ENCODE peak calls at places on chromosomes 7 and 10, in six cellular contexts. G, I, V, U, N and R are unnamed samples.

GRCh38 chr10:122557516-122557915 is 3.0 kb upstream of the DMBT1 start:
- DNase-seq in G (no peak), I (no peak), V (no peak), U (no peak), N (peak; percentile 72), R (no peak)

GRCh38 chr7:149500910-149501309 is 3.3 kb upstream of the ZNF746 start:
- DNase-seq in G (no peak), I (no peak), V (no peak), U (no peak), N (no peak), R (no peak)

GRCh38 chr7:137078781-137079180 is 210.3 kb downstream of the CHRM2 start:
- DNase-seq in G (no peak), I (no peak), V (no peak), U (no peak), N (no peak), R (no peak)

GRCh38 chr7:128497405-128497804 is 20.9 kb downstream of the METTL2B start:
- DNase-seq in G (no peak), I (no peak), V (no peak), U (no peak), N (no peak), R (no peak)

GRCh38 chr7:23597908-23598224 is 684 bp downstream of the CCDC126 start:
- DNase-seq in G (no peak), I (no peak), V (no peak), U (no peak), N (no peak), R (no peak)

GRCh38 chr7:50164552-50165220 is 71.6 kb upstream of the ZPBP start:
- DNase-seq in G (no peak), I (no peak), V (no peak), U (no peak), N (no peak), R (no peak)

GRCh38 chr7:157153260-157153659 is 14.5 kb downstream of the UBE3C start:
- DNase-seq in G (no peak), I (no peak), V (no peak), U (no peak), N (no peak), R (no peak)

GRCh38 chr10:70775679-70776454 is 9.3 kb downstream of the TBATA start:
- DNase-seq in G (peak; percentile 47), I (no peak), V (peak; percentile 17), U (peak; percentile 48), N (peak; percentile 14), R (no peak)

GRCh38 chr10:33334839-33335549 is 527 bp upstream of the NRP1 start:
- DNase-seq in G (peak; percentile 84), I (peak; percentile 66), V (peak; percentile 57), U (peak; percentile 86), N (peak; percentile 66), R (peak; percentile 70)

GRCh38 chr7:7795736-7796135 is 77.3 kb upstream of the RPA3 start:
- DNase-seq in G (no peak), I (no peak), V (no peak), U (no peak), N (no peak), R (no peak)

GRCh38 chr7:95577137-95577536 is 19.2 kb downstream of the PDK4 start:
- DNase-seq in G (no peak), I (no peak), V (no peak), U (no peak), N (no peak), R (no peak)

GRCh38 chr10:76086571-76087260 is 655.3 kb downstream of the LRMDA start:
- DNase-seq in G (no peak), I (peak; percentile 76), V (no peak), U (no peak), N (peak; percentile 24), R (peak; percentile 77)

GRCh38 chr7:131620673-131621609 is 64.5 kb upstream of the PODXL start:
- DNase-seq in G (no peak), I (no peak), V (no peak), U (no peak), N (no peak), R (no peak)

GRCh38 chr7:99665312-99665759 is 14.5 kb downstream of the CYP3A5 start:
- DNase-seq in G (no peak), I (no peak), V (no peak), U (no peak), N (no peak), R (no peak)
- TF ChIP-seq POLR2AphosphoS5 in G (no peak), I (no peak), V (no peak), U (no peak), N (no peak), R (no peak)

GRCh38 chr7:135664046-135664589 is 1.8 kb downstream of the STMP1 start:
- DNase-seq in G (no peak), I (no peak), V (no peak), U (no peak), N (no peak), R (no peak)

GRCh38 chr7:135661311-135662122 is 797 bp upstream of the STMP1 start:
- DNase-seq in G (no peak), I (no peak), V (peak; percentile 30), U (no peak), N (peak; percentile 43), R (no peak)

GRCh38 chr7:135665072-135665471 is 2.8 kb downstream of the STMP1 start:
- DNase-seq in G (no peak), I (no peak), V (no peak), U (no peak), N (no peak), R (no peak)

GRCh38 chr7:135662123-135662372 is 266 bp upstream of the STMP1 start:
- DNase-seq in G (no peak), I (no peak), V (no peak), U (no peak), N (no peak), R (no peak)

DNA sequence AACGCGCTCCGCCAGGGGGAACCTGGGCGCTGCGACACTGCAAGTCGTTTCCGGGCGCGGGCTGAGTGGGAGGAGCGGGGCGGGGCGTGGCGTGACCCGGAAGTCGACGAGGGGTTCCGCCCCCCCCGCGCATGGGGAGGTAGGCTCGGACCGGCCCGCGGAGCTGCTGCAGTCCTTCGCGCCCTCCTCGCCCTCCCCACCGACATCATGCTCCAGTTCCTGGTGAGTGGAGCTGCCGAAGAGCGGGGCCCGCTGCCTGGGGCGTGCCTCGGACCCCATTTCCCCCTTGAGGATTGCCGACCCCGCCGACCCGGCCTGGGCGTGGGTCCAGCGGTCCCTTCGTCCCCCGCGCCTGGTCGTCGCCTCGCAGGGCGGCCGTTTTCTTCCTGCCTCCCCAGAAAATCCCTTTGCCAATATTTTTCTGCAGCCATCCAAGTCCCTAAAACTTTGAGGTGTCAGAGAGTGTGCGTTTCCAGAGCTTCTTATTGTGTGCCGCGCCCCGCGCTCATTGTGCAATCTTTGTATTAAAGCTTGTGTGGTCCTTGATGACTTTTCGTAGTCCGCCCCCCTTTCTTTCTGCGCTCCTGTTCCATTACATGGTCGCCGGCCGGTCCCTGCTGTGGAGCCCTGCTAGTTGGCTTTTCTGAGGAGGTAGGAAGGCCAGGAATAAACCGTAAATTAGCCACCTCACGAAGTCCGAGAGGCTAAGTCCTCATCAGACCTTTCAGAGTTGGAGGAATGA is at the start of gene STMP1:
- DNase-seq in G (peak; percentile 99), I (peak; percentile 98), V (peak; percentile 97), U (peak; percentile 98), N (peak; percentile 96), R (peak; percentile 94)
- TF ChIP-seq POLR2A in G (no peak), I (peak; percentile 91), V (peak; percentile 89), U (peak; percentile 16), N (peak; percentile 92), R (peak; percentile 80)

GRCh38 chr7:73307436-73307835 is 1.2 kb downstream of the NSUN5 start:
- DNase-seq in G (peak; percentile 70), I (no peak), V (no peak), U (no peak), N (no peak), R (no peak)
- H3K4me3 ChIP-seq in G (no peak overlapping the region), I (no peak overlapping the region), V (peak overlapping the region; percentile 62), U (peak overlapping the region; percentile 78), N (peak overlapping the region; percentile 98), R (no peak overlapping the region)

GRCh38 chr7:25121599-25121998 is 3.5 kb downstream of the CYCS start:
- DNase-seq in G (no peak), I (no peak), V (no peak), U (no peak), N (no peak), R (no peak)

GRCh38 chr7:25118048-25118753 is 6.9 kb downstream of the CYCS start:
- DNase-seq in G (no peak), I (no peak), V (no peak), U (no peak), N (no peak), R (no peak)

GRCh38 chr7:25119102-25119501 is 6.0 kb downstream of the CYCS start:
- DNase-seq in G (no peak), I (no peak), V (no peak), U (no peak), N (no peak), R (no peak)

GRCh38 chr7:25116621-25117020 is 8.4 kb downstream of the CYCS start:
- DNase-seq in G (no peak), I (no peak), V (no peak), U (no peak), N (no peak), R (no peak)

DNA sequence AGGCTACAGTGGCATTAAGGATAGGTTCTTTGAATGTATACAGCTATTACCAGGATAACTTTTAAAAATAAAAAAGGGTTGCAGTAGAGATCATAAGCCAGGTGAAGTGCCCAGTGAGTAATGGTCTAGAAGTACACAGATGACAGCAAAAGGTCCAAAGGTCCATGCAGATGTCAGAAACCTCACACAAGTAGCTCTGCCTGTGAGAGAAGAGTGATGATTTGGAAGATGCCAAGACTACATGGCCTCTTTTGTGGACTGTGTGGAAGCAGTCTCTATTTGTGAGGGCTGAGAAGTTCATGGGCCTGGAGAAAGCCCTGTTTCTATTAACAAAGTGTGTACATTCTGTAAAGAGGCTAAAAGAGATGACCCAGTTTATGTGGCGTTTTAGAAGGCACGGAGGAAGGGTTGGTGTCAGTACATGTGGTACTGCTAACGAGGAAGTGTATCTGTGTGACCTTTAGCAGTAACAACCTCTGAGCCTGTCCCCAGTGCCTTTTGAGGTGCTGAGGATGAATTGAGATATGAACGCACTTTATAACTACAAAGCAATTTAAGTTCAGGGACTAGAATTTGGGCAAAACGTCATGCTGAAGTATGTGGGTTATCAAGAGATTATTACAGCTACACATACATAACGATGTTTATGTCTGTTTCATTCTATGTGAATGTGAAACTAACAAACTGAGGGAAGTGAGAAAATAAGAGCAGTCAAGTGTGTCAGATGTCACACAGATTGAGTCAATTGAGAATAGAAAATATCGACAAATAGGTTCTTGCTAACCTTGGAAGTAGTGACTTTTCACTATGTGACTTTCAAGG is 7.6 kb downstream of the CYCS start:
- DNase-seq in G (no peak), I (peak; percentile 39), V (no peak), U (no peak), N (no peak), R (no peak)
- TF ChIP-seq POLR2AphosphoS5 in G (no peak), I (no peak), V (no peak), U (no peak), N (no peak), R (no peak)

DNA sequence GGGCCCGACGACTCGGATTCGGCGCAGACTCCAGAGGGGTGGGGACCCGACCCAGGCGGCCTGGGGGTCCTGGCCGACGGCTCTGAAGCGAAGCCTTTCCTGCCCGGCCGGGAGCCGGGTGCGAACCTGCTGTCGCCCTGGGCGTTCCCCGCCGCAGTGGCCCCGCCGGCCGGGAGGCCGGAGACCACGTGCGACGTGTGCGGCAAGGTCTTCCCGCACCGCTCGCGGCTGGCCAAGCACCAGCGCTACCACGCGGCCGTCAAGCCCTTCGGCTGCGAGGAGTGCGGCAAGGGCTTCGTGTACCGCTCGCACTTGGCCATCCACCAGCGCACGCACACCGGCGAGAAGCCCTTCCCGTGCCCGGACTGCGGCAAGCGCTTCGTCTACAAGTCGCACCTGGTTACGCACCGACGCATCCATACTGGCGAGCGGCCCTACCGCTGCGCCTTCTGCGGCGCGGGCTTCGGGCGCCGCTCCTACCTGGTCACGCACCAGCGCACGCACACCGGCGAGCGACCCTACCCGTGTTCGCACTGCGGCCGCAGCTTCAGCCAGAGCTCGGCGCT is 15.4 kb downstream of the ZNF316 start:
- DNase-seq in G (no peak), I (no peak), V (no peak), U (no peak), N (no peak), R (no peak)
- TF ChIP-seq POLR2A in G (no peak), I (no peak), V (no peak), U (no peak), N (no peak), R (no peak)